ENCODE peak calls at places on chromosomes 2 and 18, in eight cellular contexts. X, V, J, E, C, U, T and S are unnamed samples.

GRCh38 chr2:131394147-131394931 is 30.4 kb upstream of the RAB6D start:
- DNase-seq in X (no peak), V (no peak), J (peak), E (no peak), C (peak), U (no peak), T (no peak), S (peak)

GRCh38 chr18:3612315-3612714 is 162.3 kb downstream of the TGIF1 start:
- DNase-seq in X (no peak), V (peak), J (no peak), E (no peak), C (no peak), U (no peak), T (no peak), S (peak)

GRCh38 chr18:11665146-11665545 is 23.9 kb upstream of the GNAL start:
- DNase-seq in X (no peak), V (no peak), J (no peak), E (no peak), C (no peak), U (no peak), T (no peak), S (no peak)

GRCh38 chr2:147174824-147175254 is 670.0 kb upstream of the ACVR2A start:
- DNase-seq in X (no peak), V (no peak), J (no peak), E (no peak), C (no peak), U (no peak), T (no peak), S (no peak)

GRCh38 chr18:45068563-45069191 is 388.0 kb downstream of the SETBP1 start:
- DNase-seq in X (no peak), V (no peak), J (no peak), E (no peak), C (no peak), U (no peak), T (no peak), S (no peak)

GRCh38 chr2:121648206-121648605 is 1.1 kb downstream of the CLASP1 start:
- DNase-seq in X (no peak), V (no peak), J (peak), E (peak), C (no peak), U (peak), T (no peak), S (no peak)

GRCh38 chr18:11310476-11311086 is 161.2 kb upstream of the PIEZO2 start:
- DNase-seq in X (no peak), V (no peak), J (peak), E (no peak), C (peak), U (peak), T (no peak), S (no peak)

GRCh38 chr2:47211497-47212011 is 56.4 kb upstream of the STPG4 start:
- DNase-seq in X (no peak), V (no peak), J (no peak), E (no peak), C (no peak), U (no peak), T (no peak), S (no peak)

GRCh38 chr2:159098374-159098773 is 129.9 kb downstream of the TANC1 start:
- DNase-seq in X (no peak), V (no peak), J (no peak), E (no peak), C (no peak), U (no peak), T (no peak), S (no peak)

GRCh38 chr2:238174701-238175100 is 15.9 kb downstream of the ERFE start:
- DNase-seq in X (no peak), V (no peak), J (no peak), E (no peak), C (no peak), U (no peak), T (no peak), S (no peak)

GRCh38 chr2:216717491-216717901 is 22.1 kb upstream of the IGFBP5 start:
- DNase-seq in X (no peak), V (no peak), J (no peak), E (no peak), C (no peak), U (no peak), T (no peak), S (no peak)

GRCh38 chr2:88591684-88592083 is 35.6 kb downstream of the EIF2AK3 start:
- DNase-seq in X (no peak), V (no peak), J (no peak), E (no peak), C (no peak), U (no peak), T (no peak), S (no peak)

GRCh38 chr18:35463050-35463449 is 34.7 kb downstream of the INO80C start:
- DNase-seq in X (no peak), V (no peak), J (peak), E (peak), C (no peak), U (peak), T (no peak), S (no peak)

GRCh38 chr18:42052137-42052708 is 97.2 kb downstream of the PIK3C3 start:
- DNase-seq in X (no peak), V (no peak), J (peak), E (no peak), C (no peak), U (peak), T (no peak), S (peak)

GRCh38 chr2:39606585-39606984 is 59.1 kb upstream of the TMEM178A start:
- DNase-seq in X (peak), V (no peak), J (no peak), E (no peak), C (no peak), U (no peak), T (no peak), S (no peak)

GRCh38 chr18:3995476-3996102 is 459.5 kb downstream of the DLGAP1 start:
- DNase-seq in X (peak), V (no peak), J (peak), E (peak), C (no peak), U (peak), T (no peak), S (peak)

GRCh38 chr2:70094978-70095832 is 7.9 kb downstream of the PCBP1 start:
- DNase-seq in X (no peak), V (peak), J (peak), E (peak), C (no peak), U (peak), T (no peak), S (peak)

GRCh38 chr18:21330122-21330701 is 88.2 kb downstream of the GREB1L start:
- DNase-seq in X (peak), V (no peak), J (peak), E (no peak), C (no peak), U (peak), T (no peak), S (peak)

GRCh38 chr2:165294912-165295311 is 55.7 kb downstream of the SCN2A start:
- DNase-seq in X (no peak), V (no peak), J (no peak), E (no peak), C (no peak), U (no peak), T (no peak), S (no peak)

GRCh38 chr2:1925928-1926327 is 181.6 kb upstream of the PXDN start:
- DNase-seq in X (no peak), V (no peak), J (no peak), E (no peak), C (no peak), U (no peak), T (no peak), S (no peak)

DNA sequence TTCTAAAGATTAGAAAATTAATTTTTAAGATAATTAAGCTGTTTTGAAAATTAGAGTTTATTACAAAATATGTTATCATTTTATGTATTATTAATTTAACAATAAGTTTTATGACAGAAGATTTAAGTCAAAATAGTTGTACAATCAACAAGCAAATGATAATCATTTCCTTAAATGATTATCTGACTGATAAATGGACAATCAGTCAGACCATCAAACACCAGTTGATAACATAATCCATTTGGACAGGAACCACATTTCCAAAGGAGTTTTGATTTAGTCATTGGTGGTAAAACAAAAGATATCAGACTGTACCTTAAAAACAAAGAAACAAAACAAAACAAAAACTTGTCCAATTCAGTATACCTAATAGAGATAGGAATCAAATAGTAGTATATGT is 1.9 kb downstream of the TFPI start:
- DNase-seq in X (no peak), V (no peak), J (no peak), E (no peak), C (no peak), U (no peak), T (no peak), S (no peak)
- H3K4me3 ChIP-seq in X (peak), V (peak), J (no peak), E (no peak), C (peak), U (peak), T (peak), S (peak)

DNA sequence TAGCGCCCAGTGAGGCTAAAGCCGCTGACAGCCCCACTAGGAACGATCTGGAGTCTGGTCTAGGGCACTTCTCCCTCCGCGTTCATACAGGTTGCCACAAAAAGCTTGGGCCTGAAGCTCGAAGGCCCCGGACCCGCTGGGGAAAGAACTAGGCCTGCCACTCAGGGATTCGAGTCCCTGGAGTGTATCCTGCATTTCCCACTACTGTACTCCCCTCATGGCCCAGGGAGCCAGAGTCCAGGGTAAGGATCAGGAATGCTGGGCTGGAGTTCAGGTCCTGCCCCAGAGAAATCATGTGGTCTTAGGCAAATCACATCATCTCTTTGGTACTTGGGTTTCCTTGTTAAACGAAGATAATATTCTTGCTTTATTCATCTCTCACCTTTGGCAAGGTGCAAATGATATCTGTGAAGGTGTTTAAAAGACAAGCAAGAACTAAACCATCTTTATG is 1.4 kb upstream of the ZFP36L2 start:
- DNase-seq in X (no peak), V (no peak), J (no peak), E (no peak), C (peak), U (no peak), T (peak), S (no peak)
- TF ChIP-seq CTCF in X (no peak), V (peak), J (peak), E (peak), C (no peak), U (no peak), T (no peak), S (peak)

DNA sequence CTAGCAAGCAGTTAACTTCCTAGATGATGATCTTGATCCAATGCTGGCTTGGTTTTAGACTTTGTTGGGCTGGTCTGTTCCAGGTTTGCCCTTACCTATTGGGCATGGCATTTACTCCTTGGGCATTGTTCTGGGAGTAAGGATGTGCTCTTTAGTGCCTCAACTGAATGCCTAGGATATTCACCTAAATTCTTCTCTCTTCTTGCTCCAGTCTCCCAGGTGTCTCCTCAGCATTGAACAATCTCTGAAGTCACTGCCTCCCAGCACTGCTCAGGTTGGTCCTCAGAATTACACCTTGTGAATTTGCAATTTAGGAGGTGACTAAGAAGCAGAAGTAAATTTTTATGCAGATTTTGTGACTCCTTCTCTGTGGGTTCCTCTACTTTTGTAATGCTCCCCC is 307.7 kb upstream of the COL3A1 start:
- DNase-seq in X (no peak), V (no peak), J (no peak), E (no peak), C (no peak), U (no peak), T (no peak), S (no peak)
- H3K4me3 ChIP-seq in X (no peak), V (no peak), J (no peak), E (no peak), C (no peak), U (no peak), T (no peak), S (no peak)

GRCh38 chr2:168461942-168462331 is 5.9 kb downstream of the CERS6 start:
- DNase-seq in X (no peak), V (no peak), J (no peak), E (no peak), C (no peak), U (no peak), T (no peak), S (no peak)
- TF ChIP-seq CTCF in X (no peak), V (no peak), J (no peak), E (no peak), C (no peak), U (no peak), T (no peak), S (no peak)

DNA sequence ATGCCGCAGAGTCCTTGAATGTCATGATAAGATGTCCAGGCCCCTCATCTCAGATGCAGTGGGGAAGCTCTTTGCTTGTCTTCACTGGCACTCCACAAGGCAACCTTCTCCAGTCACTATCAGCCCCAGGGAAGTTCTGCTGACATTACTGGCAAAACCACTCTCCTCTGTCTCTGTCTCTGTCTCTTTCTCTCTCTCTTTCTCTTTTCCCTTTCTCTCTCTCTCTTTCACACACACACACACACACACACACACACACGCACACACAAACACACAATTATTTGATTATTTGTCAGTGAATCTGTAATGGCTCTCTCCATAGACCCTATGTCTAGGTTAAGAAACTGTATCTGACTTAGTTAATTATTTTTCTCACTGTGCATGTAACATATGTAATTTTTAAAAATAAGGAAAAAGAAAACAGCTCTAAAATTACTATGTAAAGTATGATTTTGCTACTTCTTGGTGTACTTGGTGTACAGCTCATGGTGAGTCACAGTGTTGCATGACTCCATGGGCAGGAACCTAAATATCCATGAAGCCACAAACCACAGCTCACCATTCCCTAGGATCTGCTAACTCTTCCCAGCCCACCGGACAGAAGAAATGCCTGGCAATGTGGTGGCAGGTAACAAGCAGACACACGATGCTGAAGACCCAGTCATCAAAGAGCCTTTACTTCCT is 594.9 kb upstream of the ID2 start:
- DNase-seq in X (peak), V (no peak), J (peak), E (no peak), C (no peak), U (peak), T (no peak), S (peak)
- H3K4me3 ChIP-seq in X (no peak), V (no peak), J (no peak), E (no peak), C (no peak), U (no peak), T (no peak), S (no peak)

GRCh38 chr2:196163285-196163684 is 8.1 kb downstream of the STK17B start:
- DNase-seq in X (no peak), V (no peak), J (no peak), E (no peak), C (no peak), U (no peak), T (no peak), S (no peak)
- TF ChIP-seq CTCF in X (no peak), V (no peak), J (no peak), E (no peak), C (no peak), U (peak), T (no peak), S (no peak)